ENCODE peak calls at places on chromosomes 16 and 17, in six cellular contexts. One of them, this sample, is unnamed. For H3K4me1, the result is how much of the 10 kb centered on the place peaks cover.

GRCh38 chr17:19671433-19671832 is 22.9 kb downstream of the ALDH3A2 start:
- DNase-seq in HepG2: peak
- DNase-seq in foreskin keratinocyte: no peak
- DNase-seq in fibroblast of lung: no peak
- DNase-seq in ovary: no peak
- DNase-seq in stomach: no peak
- DNase-seq in this sample: no peak

GRCh38 chr16:69171325-69172095 is 15.5 kb upstream of the SNTB2 start:
- DNase-seq in stomach: no peak
- DNase-seq in fibroblast of lung: peak
- DNase-seq in HepG2: no peak
- DNase-seq in foreskin keratinocyte: no peak
- DNase-seq in ovary: no peak
- DNase-seq in this sample: no peak

GRCh38 chr17:45235071-45236001 is 13.7 kb downstream of the FMNL1 start:
- DNase-seq in stomach: peak
- DNase-seq in ovary: peak
- DNase-seq in fibroblast of lung: peak
- DNase-seq in HepG2: peak
- DNase-seq in foreskin keratinocyte: peak
- DNase-seq in this sample: peak

GRCh38 chr17:60036796-60037677 is 41.7 kb downstream of the HEATR6 start:
- DNase-seq in stomach: peak
- DNase-seq in ovary: peak
- DNase-seq in fibroblast of lung: peak
- DNase-seq in foreskin keratinocyte: peak
- DNase-seq in HepG2: peak
- DNase-seq in this sample: peak

GRCh38 chr16:67873435-67874146 is 739 bp downstream of the EDC4 start:
- DNase-seq in stomach: no peak
- DNase-seq in foreskin keratinocyte: no peak
- DNase-seq in fibroblast of lung: peak
- DNase-seq in HepG2: no peak
- DNase-seq in ovary: no peak
- DNase-seq in this sample: no peak

GRCh38 chr16:876041-876335 is 75.5 kb upstream of the GNG13 start:
- DNase-seq in foreskin keratinocyte: no peak
- DNase-seq in HepG2: no peak
- DNase-seq in fibroblast of lung: no peak
- DNase-seq in ovary: no peak
- DNase-seq in stomach: no peak
- DNase-seq in this sample: peak

GRCh38 chr17:61519754-61520440 is 67.7 kb downstream of the TBX4 start:
- DNase-seq in HepG2: no peak
- DNase-seq in ovary: no peak
- DNase-seq in fibroblast of lung: peak
- DNase-seq in stomach: no peak
- DNase-seq in foreskin keratinocyte: no peak
- DNase-seq in this sample: no peak

GRCh38 chr17:2369039-2369438 is 31.7 kb downstream of the SGSM2 start:
- DNase-seq in fibroblast of lung: no peak
- DNase-seq in stomach: no peak
- DNase-seq in ovary: no peak
- DNase-seq in foreskin keratinocyte: no peak
- DNase-seq in HepG2: no peak
- DNase-seq in this sample: no peak

GRCh38 chr17:36610472-36610871 is 9.1 kb downstream of the MRM1 start:
- DNase-seq in stomach: no peak
- DNase-seq in foreskin keratinocyte: peak
- DNase-seq in fibroblast of lung: no peak
- DNase-seq in ovary: no peak
- DNase-seq in HepG2: no peak
- DNase-seq in this sample: no peak

GRCh38 chr17:39177256-39177655 is 11.3 kb upstream of the ARL5C start:
- DNase-seq in ovary: no peak
- DNase-seq in fibroblast of lung: no peak
- DNase-seq in foreskin keratinocyte: no peak
- DNase-seq in stomach: no peak
- DNase-seq in HepG2: no peak
- DNase-seq in this sample: no peak

GRCh38 chr16:22685162-22685830 is 128.7 kb upstream of the HS3ST2 start:
- DNase-seq in fibroblast of lung: no peak
- DNase-seq in ovary: peak
- DNase-seq in HepG2: no peak
- DNase-seq in stomach: no peak
- DNase-seq in foreskin keratinocyte: no peak
- DNase-seq in this sample: no peak

GRCh38 chr17:41579484-41580243 is 7.0 kb downstream of the KRT14 start:
- DNase-seq in stomach: peak
- DNase-seq in fibroblast of lung: peak
- DNase-seq in ovary: peak
- DNase-seq in HepG2: peak
- DNase-seq in foreskin keratinocyte: peak
- DNase-seq in this sample: peak

GRCh38 chr17:50507871-50508572 is at the start of gene MYCBPAP:
- DNase-seq in fibroblast of lung: peak
- DNase-seq in stomach: peak
- DNase-seq in ovary: peak
- DNase-seq in foreskin keratinocyte: no peak
- DNase-seq in HepG2: no peak
- DNase-seq in this sample: peak
- TF ChIP-seq CTCF in fibroblast of lung: no peak
- TF ChIP-seq CTCF in stomach: no peak
- TF ChIP-seq CTCF in ovary: no peak
- TF ChIP-seq CTCF in foreskin keratinocyte: peak
- TF ChIP-seq CTCF in HepG2: no peak
- TF ChIP-seq CTCF in this sample: no peak

DNA sequence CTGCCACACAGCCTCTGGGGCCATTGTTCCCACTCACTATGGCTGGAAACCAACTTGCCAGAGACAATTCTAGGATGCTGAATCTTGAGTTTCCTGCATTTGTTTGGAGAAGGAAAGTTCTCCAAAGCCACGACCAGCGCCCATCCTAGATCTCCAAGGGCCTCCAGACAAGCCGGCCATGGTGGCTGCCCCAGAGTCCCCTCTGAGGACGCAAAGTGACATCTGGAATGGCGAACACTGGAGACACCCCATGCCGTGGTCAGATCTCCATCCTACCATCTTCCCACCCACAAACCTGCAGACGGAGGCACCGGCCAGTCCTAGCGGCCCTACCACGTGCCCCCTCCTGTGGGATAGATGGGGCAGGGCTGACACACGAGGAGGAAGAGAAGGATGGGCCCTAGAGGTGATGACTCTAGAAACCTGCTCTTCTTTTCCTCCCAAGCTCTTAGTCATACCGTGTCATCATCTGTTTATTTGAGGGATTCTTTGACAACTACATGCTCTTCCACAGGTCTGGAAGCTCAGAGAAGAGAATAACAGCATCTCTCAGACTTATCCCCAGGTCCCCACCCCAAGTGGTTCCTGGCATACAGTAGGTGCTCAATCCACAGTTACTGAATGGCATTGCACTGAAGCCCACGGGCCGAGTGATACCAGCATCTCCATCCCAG is 71.3 kb downstream of the MYH11 start:
- DNase-seq in ovary: no peak
- DNase-seq in HepG2: no peak
- DNase-seq in stomach: no peak
- DNase-seq in fibroblast of lung: no peak
- DNase-seq in foreskin keratinocyte: no peak
- DNase-seq in this sample: no peak
- H3K27ac ChIP-seq in ovary: no peak
- H3K27ac ChIP-seq in HepG2: no peak
- H3K27ac ChIP-seq in stomach: peak
- H3K27ac ChIP-seq in fibroblast of lung: no peak
- H3K27ac ChIP-seq in foreskin keratinocyte: no peak
- H3K27ac ChIP-seq in this sample: peak

GRCh38 chr17:1029912-1030656 is 33.2 kb downstream of the TIMM22 start:
- DNase-seq in fibroblast of lung: no peak
- DNase-seq in ovary: no peak
- DNase-seq in foreskin keratinocyte: no peak
- DNase-seq in stomach: no peak
- DNase-seq in HepG2: no peak
- DNase-seq in this sample: no peak
- H3K4me1 ChIP-seq in fibroblast of lung: under half
- H3K4me1 ChIP-seq in ovary: under half
- H3K4me1 ChIP-seq in foreskin keratinocyte: under half
- H3K4me1 ChIP-seq in stomach: under half
- H3K4me1 ChIP-seq in HepG2: under half
- H3K4me1 ChIP-seq in this sample: half or more

DNA sequence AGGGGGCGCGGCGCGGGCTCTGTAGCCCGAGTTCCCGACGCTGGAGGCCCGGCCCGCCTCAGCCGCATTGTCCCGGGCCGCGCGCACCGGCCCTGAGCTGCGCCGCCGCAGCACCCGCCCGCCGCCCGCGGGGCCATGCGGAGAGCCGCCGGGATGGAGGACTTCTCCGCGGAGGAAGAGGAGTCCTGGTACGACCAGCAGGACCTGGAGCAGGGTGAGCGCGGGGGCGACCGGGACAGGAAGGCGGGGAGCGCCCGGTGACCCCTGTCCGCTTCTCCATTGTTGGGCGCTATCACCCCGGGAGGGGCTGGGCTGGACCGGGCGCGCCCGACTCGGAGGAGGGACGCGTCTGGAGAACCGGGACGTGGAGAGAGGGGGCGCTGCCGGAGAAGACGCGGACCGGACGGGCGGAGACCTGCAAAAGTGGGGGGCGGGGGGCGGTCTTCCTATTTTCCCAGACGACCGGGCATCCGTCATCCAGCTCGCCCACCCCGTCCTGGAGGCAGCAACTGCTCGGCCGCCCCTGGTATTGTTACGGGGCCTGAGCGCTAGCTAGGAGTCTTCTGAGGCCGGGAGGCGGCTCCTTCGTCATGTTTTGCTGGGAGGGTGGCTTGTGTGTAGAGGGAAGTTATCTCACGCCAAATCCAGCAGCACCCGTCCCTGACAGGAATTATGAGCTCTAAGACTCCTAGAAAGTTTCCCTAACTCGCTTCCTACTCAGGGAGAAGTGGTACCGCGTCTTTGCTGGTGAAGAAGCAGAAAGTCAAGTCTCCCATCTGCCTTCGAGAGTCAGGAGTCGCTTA is 678 bp downstream of the CDR2L start:
- DNase-seq in stomach: peak
- DNase-seq in ovary: peak
- DNase-seq in fibroblast of lung: peak
- DNase-seq in foreskin keratinocyte: peak
- DNase-seq in HepG2: no peak
- DNase-seq in this sample: peak
- TF ChIP-seq CTCF in stomach: peak
- TF ChIP-seq CTCF in ovary: peak
- TF ChIP-seq CTCF in fibroblast of lung: peak
- TF ChIP-seq CTCF in foreskin keratinocyte: peak
- TF ChIP-seq CTCF in HepG2: peak
- TF ChIP-seq CTCF in this sample: peak

DNA sequence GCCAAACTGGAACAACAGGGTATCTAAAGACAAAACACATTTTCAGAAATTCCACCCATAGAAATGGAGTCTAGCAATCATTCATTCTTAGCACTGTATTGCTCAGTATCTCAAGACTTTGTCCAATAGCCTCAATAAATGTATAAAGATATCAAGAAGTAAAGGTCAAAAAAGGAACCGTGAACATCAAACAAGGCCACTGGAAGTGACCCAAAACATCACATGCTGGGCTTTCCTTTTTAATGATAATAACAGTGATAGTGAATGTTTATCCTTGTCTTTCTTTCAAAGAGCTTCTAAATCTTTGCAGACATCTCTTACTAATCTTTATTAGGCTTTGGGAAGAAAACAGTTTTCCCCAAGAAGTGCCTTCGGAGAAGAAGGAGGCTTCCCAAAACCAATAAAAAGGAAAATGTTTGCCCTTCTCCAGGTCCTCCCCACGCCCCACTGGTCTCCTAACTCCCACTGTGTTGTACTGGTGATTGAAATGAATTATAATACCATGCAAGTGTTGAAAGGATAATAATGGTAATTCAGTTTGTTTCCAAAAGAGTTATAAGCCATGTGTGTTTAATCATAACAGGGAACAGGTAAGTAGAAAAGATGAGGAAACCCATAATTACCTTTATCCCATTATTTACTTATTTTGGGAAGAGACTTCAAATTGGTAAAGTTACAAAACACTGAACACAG is 18.6 kb downstream of the RNF43 start:
- DNase-seq in foreskin keratinocyte: no peak
- DNase-seq in fibroblast of lung: no peak
- DNase-seq in stomach: no peak
- DNase-seq in HepG2: no peak
- DNase-seq in ovary: no peak
- DNase-seq in this sample: no peak
- H3K27ac ChIP-seq in foreskin keratinocyte: no peak
- H3K27ac ChIP-seq in fibroblast of lung: no peak
- H3K27ac ChIP-seq in stomach: no peak
- H3K27ac ChIP-seq in HepG2: no peak
- H3K27ac ChIP-seq in ovary: no peak
- H3K27ac ChIP-seq in this sample: no peak

GRCh38 chr16:85465328-85466307 is 147.5 kb upstream of the GSE1 start:
- DNase-seq in ovary: peak
- DNase-seq in foreskin keratinocyte: peak
- DNase-seq in fibroblast of lung: peak
- DNase-seq in HepG2: peak
- DNase-seq in stomach: no peak
- DNase-seq in this sample: peak
- H3K4me1 ChIP-seq in ovary: under half
- H3K4me1 ChIP-seq in foreskin keratinocyte: under half
- H3K4me1 ChIP-seq in fibroblast of lung: under half
- H3K4me1 ChIP-seq in HepG2: half or more
- H3K4me1 ChIP-seq in stomach: under half
- H3K4me1 ChIP-seq in this sample: under half

GRCh38 chr17:76152580-76152979 is 11.5 kb upstream of the FOXJ1 start:
- DNase-seq in foreskin keratinocyte: no peak
- DNase-seq in fibroblast of lung: no peak
- DNase-seq in ovary: no peak
- DNase-seq in stomach: no peak
- DNase-seq in HepG2: no peak
- DNase-seq in this sample: no peak
- TF ChIP-seq CTCF in foreskin keratinocyte: no peak
- TF ChIP-seq CTCF in fibroblast of lung: no peak
- TF ChIP-seq CTCF in ovary: no peak
- TF ChIP-seq CTCF in stomach: no peak
- TF ChIP-seq CTCF in HepG2: peak
- TF ChIP-seq CTCF in this sample: no peak

GRCh38 chr17:77147357-77147801 is 6.6 kb downstream of the SEC14L1 start:
- DNase-seq in fibroblast of lung: no peak
- DNase-seq in HepG2: no peak
- DNase-seq in foreskin keratinocyte: no peak
- DNase-seq in stomach: no peak
- DNase-seq in ovary: no peak
- DNase-seq in this sample: no peak
- H3K27ac ChIP-seq in fibroblast of lung: no peak
- H3K27ac ChIP-seq in HepG2: peak
- H3K27ac ChIP-seq in foreskin keratinocyte: no peak
- H3K27ac ChIP-seq in stomach: peak
- H3K27ac ChIP-seq in ovary: no peak
- H3K27ac ChIP-seq in this sample: peak